ENCODE peak calls at places on chromosomes 5 and 9, in six cellular contexts. K is SJCRH30; T is adrenal gland; W is NCI-H1436 treated with DMSO at 0.1 percent for 48 hours; V is midbrain; N is stimulated activated CD4-positive, alpha-beta T cell treated with anti-CD3 and anti-CD28 coated beads, Interleukin-15, amount 100 ng/mL, for 1 hour. L is an unnamed sample.

GRCh38 chr5:16819522-16820167 is 116.4 kb downstream of the MYO10 start:
- DNase-seq in K (no peak), T (no peak), W (no peak), V (no peak), N (no peak), L (no peak)

GRCh38 chr9:120710110-120710981 is 3.9 kb downstream of the MEGF9 start:
- DNase-seq in K (peak), T (peak), W (no peak), V (peak), N (no peak), L (no peak)

GRCh38 chr9:120583958-120584369 is 4.0 kb upstream of the CDK5RAP2 start:
- DNase-seq in K (peak), T (peak), W (peak), V (peak), N (no peak), L (peak)

GRCh38 chr9:129174102-129174723 is 3.8 kb downstream of the IER5L start:
- DNase-seq in K (peak), T (peak), W (no peak), V (peak), N (peak), L (peak)

GRCh38 chr5:180370861-180371641 is 17.9 kb upstream of the GFPT2 start:
- DNase-seq in K (peak), T (no peak), W (no peak), V (no peak), N (no peak), L (no peak)

GRCh38 chr9:117414220-117414905 is 494 bp downstream of the ASTN2 start:
- DNase-seq in K (peak), T (no peak), W (no peak), V (peak), N (no peak), L (no peak)

GRCh38 chr5:156094001-156094400 is 233.0 kb upstream of the SGCD start:
- DNase-seq in K (peak), T (no peak), W (no peak), V (peak), N (no peak), L (no peak)

GRCh38 chr9:107627771-107628170 is 138.2 kb upstream of the KLF4 start:
- DNase-seq in K (no peak), T (no peak), W (no peak), V (no peak), N (no peak), L (no peak)

GRCh38 chr9:90836396-90837080 is 34.9 kb downstream of the SYK start:
- DNase-seq in K (no peak), T (no peak), W (no peak), V (no peak), N (no peak), L (no peak)

GRCh38 chr5:94690778-94691177 is 72.3 kb downstream of the SLF1 start:
- DNase-seq in K (no peak), T (no peak), W (no peak), V (no peak), N (no peak), L (no peak)

GRCh38 chr9:76716270-76716669 is 48.0 kb upstream of the PCA3 start:
- DNase-seq in K (no peak), T (no peak), W (no peak), V (peak), N (no peak), L (no peak)

GRCh38 chr5:113053614-113054013 is 77.0 kb downstream of the DCP2 start:
- DNase-seq in K (no peak), T (no peak), W (no peak), V (no peak), N (no peak), L (no peak)

GRCh38 chr9:123866497-123866896 is 63.4 kb downstream of the DENND1A start:
- DNase-seq in K (no peak), T (no peak), W (no peak), V (no peak), N (no peak), L (no peak)

GRCh38 chr9:29332789-29333188 is 1759.5 kb upstream of the C9orf72 start:
- DNase-seq in K (no peak), T (no peak), W (no peak), V (no peak), N (no peak), L (no peak)

GRCh38 chr9:128117613-128118471 is 9.7 kb downstream of the PTGES2 start:
- DNase-seq in K (peak), T (peak), W (no peak), V (peak), N (peak), L (peak)

GRCh38 chr9:12497790-12498189 is 195.4 kb upstream of the TYRP1 start:
- DNase-seq in K (no peak), T (no peak), W (no peak), V (no peak), N (no peak), L (no peak)

GRCh38 chr9:34197756-34198711 is 19.2 kb downstream of the UBAP1 start:
- DNase-seq in K (no peak), T (peak), W (no peak), V (no peak), N (no peak), L (no peak)

GRCh38 chr5:67188274-67188857 is 8.2 kb downstream of the CD180 start:
- DNase-seq in K (no peak), T (no peak), W (no peak), V (no peak), N (no peak), L (no peak)

L was measured in NCI-H2081 treated with DMSO at 0.1 percent for 48 hours.